ENCODE peak calls at places on chromosomes 6 and 20, in six cellular contexts. E, N, Z, I, V and M are unnamed samples.

GRCh38 chr20:45946149-45946970 is 11.9 kb downstream of the PCIF1 start:
- DNase-seq in N (no peak), V (no peak), Z (no peak), E (no peak), I (no peak), M (no peak)

GRCh38 chr6:105346052-105346451 is 56.8 kb downstream of the PREP start:
- DNase-seq in I (peak), E (no peak), N (no peak), Z (no peak), V (peak), M (no peak)

GRCh38 chr6:160393966-160394653 is 45.9 kb downstream of the SLC22A3 start:
- DNase-seq in N (no peak), V (no peak), Z (no peak), I (no peak), E (no peak), M (no peak)

GRCh38 chr6:39953076-39953623 is 18.9 kb upstream of the MOCS1 start:
- DNase-seq in V (no peak), I (no peak), N (no peak), E (no peak), Z (no peak), M (no peak)

GRCh38 chr6:135243871-135244796 is 63.0 kb downstream of the MYB start:
- DNase-seq in Z (no peak), E (no peak), I (no peak), N (no peak), V (no peak), M (peak)

GRCh38 chr6:109447087-109447486 is 6.6 kb downstream of the SMPD2 start:
- DNase-seq in N (no peak), I (no peak), Z (no peak), V (no peak), E (no peak), M (no peak)

GRCh38 chr6:105711216-105711615 is 308.3 kb upstream of the PREP start:
- DNase-seq in Z (no peak), N (no peak), I (no peak), V (no peak), E (no peak), M (no peak)

GRCh38 chr6:40779399-40779798 is 192.2 kb upstream of the LRFN2 start:
- DNase-seq in I (no peak), N (no peak), V (peak), Z (no peak), E (no peak), M (peak)

GRCh38 chr6:6585003-6585311 is 3.6 kb upstream of the LY86 start:
- DNase-seq in I (no peak), V (no peak), N (no peak), E (no peak), Z (no peak), M (no peak)

GRCh38 chr6:54191460-54191859 is 80.2 kb downstream of the MLIP start:
- DNase-seq in E (no peak), Z (no peak), I (peak), N (no peak), V (no peak), M (no peak)

GRCh38 chr6:35365599-35366596 is 23.5 kb downstream of the PPARD start:
- DNase-seq in N (no peak), E (no peak), V (no peak), I (no peak), Z (no peak), M (no peak)

GRCh38 chr6:88177961-88178464 is 11.9 kb upstream of the CNR1 start:
- DNase-seq in E (no peak), I (no peak), N (no peak), V (no peak), Z (no peak), M (no peak)

GRCh38 chr6:88179692-88180091 is 13.5 kb upstream of the CNR1 start:
- DNase-seq in N (no peak), I (no peak), E (no peak), Z (no peak), V (no peak), M (no peak)

GRCh38 chr6:88171312-88171711 is 5.2 kb upstream of the CNR1 start:
- DNase-seq in Z (no peak), I (no peak), N (no peak), E (no peak), V (no peak), M (no peak)

DNA sequence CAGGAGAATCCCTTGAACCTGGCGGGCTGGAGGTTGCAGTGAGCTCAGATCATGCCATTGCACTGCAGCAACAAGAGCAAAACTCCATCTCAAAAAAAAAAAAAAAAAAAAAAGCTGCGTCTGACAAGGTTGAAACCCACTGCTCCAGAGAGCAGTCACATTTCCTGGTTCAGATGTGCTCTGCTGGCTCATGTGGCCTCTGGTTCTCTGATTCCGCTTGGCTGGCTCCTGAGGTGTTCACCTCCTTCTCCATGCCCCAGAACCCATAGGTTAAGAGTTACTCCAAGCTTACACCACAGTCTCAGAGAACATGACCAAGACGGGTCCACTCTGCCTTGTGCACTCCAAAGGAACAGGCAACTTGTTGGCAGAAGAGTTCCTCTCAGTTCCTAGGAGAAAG is 8.8 kb upstream of the CNR1 start:
- DNase-seq in V (no peak), N (no peak), Z (no peak), I (no peak), E (no peak), M (no peak)
- H3K27ac ChIP-seq in V (no peak), N (no peak), Z (no peak), I (no peak), E (no peak), M (no peak)

DNA sequence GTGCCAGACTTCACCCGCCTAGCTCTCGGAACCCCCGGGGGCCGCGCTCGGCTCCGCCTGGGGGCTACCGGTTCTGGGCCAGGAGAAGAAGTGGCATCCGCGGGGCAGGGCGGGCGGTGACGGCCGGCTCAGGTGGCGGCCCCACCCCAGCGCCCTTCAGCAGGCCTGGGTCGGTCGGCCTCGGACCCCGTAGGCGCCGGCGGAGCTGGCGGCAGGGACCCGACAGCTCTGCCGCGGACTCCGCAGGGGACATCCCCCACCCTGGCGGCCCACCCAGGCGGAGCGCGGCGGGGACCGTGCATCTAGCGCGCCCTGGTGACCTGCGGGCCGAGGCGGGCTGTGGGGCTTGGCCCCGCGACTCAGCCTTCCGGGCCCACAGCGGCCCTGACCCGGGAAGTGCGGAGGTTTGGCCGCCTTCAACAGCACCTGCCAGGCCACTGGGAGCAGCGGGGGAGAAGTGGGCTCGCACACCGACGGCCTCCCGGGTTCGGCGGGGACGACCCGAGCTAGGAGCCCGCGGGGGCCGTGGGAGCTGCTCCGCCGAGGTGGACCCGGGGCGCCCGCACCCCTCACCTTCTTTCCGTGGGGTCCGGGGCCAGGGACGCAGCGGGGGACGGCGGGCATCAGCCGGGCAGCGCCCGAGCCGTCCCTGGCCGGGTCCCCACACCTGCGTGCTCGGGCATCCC is 87.1 kb downstream of the TMEM242 start:
- DNase-seq in V (no peak), N (no peak), I (no peak), E (no peak), Z (peak), M (no peak)
- H3K27ac ChIP-seq in V (no peak), N (peak), I (no peak), E (peak), Z (no peak), M (no peak)

DNA sequence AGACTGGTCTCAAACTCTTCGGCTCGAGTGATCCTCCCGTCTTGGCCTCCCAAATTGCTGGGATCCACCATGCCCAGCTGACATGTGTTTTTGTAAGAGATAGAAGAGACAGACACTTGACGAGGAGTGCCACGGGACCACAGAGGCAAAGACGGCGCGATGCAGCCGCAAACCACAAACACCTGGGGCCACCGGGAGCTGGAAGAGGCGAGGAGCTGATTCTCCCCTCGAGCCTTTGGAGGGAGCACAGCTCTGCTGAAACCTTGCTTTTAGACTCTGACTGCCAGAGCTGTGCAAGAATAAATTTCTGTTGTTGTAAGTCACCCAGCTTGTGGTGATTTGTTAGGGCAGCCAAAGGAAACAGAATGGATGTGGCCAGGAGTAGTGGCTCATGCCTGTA is 46.9 kb downstream of the TFAP2C start:
- DNase-seq in N (no peak), I (no peak), E (no peak), V (no peak), Z (no peak), M (no peak)
- H3K27ac ChIP-seq in N (no peak), I (no peak), E (no peak), V (no peak), Z (no peak), M (no peak)

GRCh38 chr6:130783416-130784107 is 43.6 kb upstream of the SMLR1 start:
- DNase-seq in I (no peak), Z (no peak), E (no peak), N (no peak), V (no peak), M (no peak)
- H3K27ac ChIP-seq in I (no peak), Z (no peak), E (no peak), N (no peak), V (no peak), M (no peak)

GRCh38 chr6:157106487-157106886 is 216.8 kb downstream of the TMEM242 start:
- DNase-seq in V (no peak), E (no peak), Z (no peak), N (no peak), I (no peak), M (peak)
- H3K27ac ChIP-seq in V (peak), E (no peak), Z (no peak), N (no peak), I (peak), M (no peak)

GRCh38 chr20:35084998-35085397 is 7.6 kb downstream of the TRPC4AP start:
- DNase-seq in N (no peak), Z (no peak), I (no peak), V (no peak), E (no peak), M (no peak)
- H3K27ac ChIP-seq in N (no peak), Z (no peak), I (no peak), V (no peak), E (no peak), M (no peak)